ENCODE peak calls at places on chromosome 16, in six cellular contexts. C is neuronal stem cell; H is Calu3; I is tibial nerve; M is stimulated activated CD4-positive, alpha-beta T cell treated with anti-CD3 and anti-CD28 coated beads, TNF-alpha, amount 100 ng/mL, for 4 hours; V is AG04450. W is an unnamed sample.
A peak's percentile ranks its signal among the peaks of the same experiment; 100 is the strongest.

GRCh38 chr16:89720520-89720858 is 209 bp downstream of the VPS9D1 start:
- DNase-seq in C (peak; percentile 63), H (peak; percentile 65), I (no peak), M (no peak), V (no peak), W (peak; percentile 62)

GRCh38 chr16:66572356-66572755 is 6.1 kb downstream of the CMTM1 start:
- DNase-seq in C (no peak), H (no peak), I (no peak), M (no peak), V (no peak), W (no peak)

GRCh38 chr16:1069154-1069553 is 3.4 kb upstream of the SSTR5 start:
- DNase-seq in C (no peak), H (no peak), I (no peak), M (no peak), V (no peak), W (no peak)

GRCh38 chr16:46961373-46962353 is 11.8 kb downstream of the DNAJA2 start:
- DNase-seq in C (no peak), H (no peak), I (no peak), M (no peak), V (no peak), W (no peak)

GRCh38 chr16:64654137-64654652 is 467.7 kb downstream of the CDH11 start:
- DNase-seq in C (no peak), H (no peak), I (no peak), M (no peak), V (peak; percentile 29), W (no peak)

GRCh38 chr16:53282975-53283946 is 151.0 kb upstream of the RBL2 start:
- DNase-seq in C (peak; percentile 2), H (peak; percentile 33), I (no peak), M (no peak), V (peak; percentile 4), W (no peak)

GRCh38 chr16:13923703-13924298 is 3.8 kb downstream of the ERCC4 start:
- DNase-seq in C (peak; percentile 21), H (no peak), I (no peak), M (no peak), V (no peak), W (no peak)

GRCh38 chr16:88768041-88768876 is 16.8 kb downstream of the PIEZO1 start:
- DNase-seq in C (no peak), H (no peak), I (no peak), M (no peak), V (no peak), W (no peak)

GRCh38 chr16:82993874-82994375 is 367.2 kb downstream of the CDH13 start:
- DNase-seq in C (no peak), H (no peak), I (no peak), M (no peak), V (no peak), W (no peak)

GRCh38 chr16:24990803-24991202 is 24.4 kb downstream of the ARHGAP17 start:
- DNase-seq in C (no peak), H (no peak), I (no peak), M (no peak), V (no peak), W (no peak)

GRCh38 chr16:57485916-57486857 is at the start of gene DOK4:
- DNase-seq in C (peak; percentile 63), H (peak; percentile 92), I (peak; percentile 65), M (peak; percentile 80), V (no peak), W (peak; percentile 87)

GRCh38 chr16:82476786-82477185 is 150.0 kb upstream of the CDH13 start:
- DNase-seq in C (no peak), H (no peak), I (no peak), M (no peak), V (no peak), W (no peak)

GRCh38 chr16:15993128-15993527 is 43.7 kb downstream of the ABCC1 start:
- DNase-seq in C (no peak), H (no peak), I (no peak), M (no peak), V (no peak), W (no peak)

GRCh38 chr16:89402962-89403361 is 87.4 kb downstream of the ANKRD11 start:
- DNase-seq in C (no peak), H (no peak), I (no peak), M (no peak), V (no peak), W (no peak)

GRCh38 chr16:11949527-11949926 is 7.7 kb upstream of the NPIPB2 start:
- DNase-seq in C (peak; percentile 30), H (peak; percentile 59), I (no peak), M (no peak), V (no peak), W (no peak)

GRCh38 chr16:4293822-4294457 is 21.1 kb upstream of the TFAP4 start:
- DNase-seq in C (no peak), H (peak; percentile 63), I (no peak), M (no peak), V (no peak), W (peak; percentile 46)

GRCh38 chr16:88820335-88821025 is 8.8 kb upstream of the APRT start:
- DNase-seq in C (no peak), H (no peak), I (no peak), M (no peak), V (no peak), W (no peak)

GRCh38 chr16:72821551-72821950 is 226.4 kb downstream of the ZFHX3 start:
- DNase-seq in C (no peak), H (no peak), I (no peak), M (no peak), V (no peak), W (no peak)

GRCh38 chr16:66662445-66663194 is 33.9 kb downstream of the CMTM4 start:
- DNase-seq in C (no peak), H (peak; percentile 18), I (no peak), M (no peak), V (no peak), W (no peak)

GRCh38 chr16:87829123-87829980 is 40.0 kb downstream of the SLC7A5 start:
- DNase-seq in C (no peak), H (no peak), I (no peak), M (no peak), V (no peak), W (no peak)

GRCh38 chr16:23155445-23156049 is 6.3 kb upstream of the USP31 start:
- DNase-seq in C (no peak), H (peak; percentile 21), I (no peak), M (no peak), V (no peak), W (no peak)

GRCh38 chr16:87924937-87925670 is 11.2 kb downstream of the CA5A start:
- DNase-seq in C (no peak), H (no peak), I (no peak), M (no peak), V (no peak), W (peak; percentile 46)

GRCh38 chr16:10269632-10270031 is 87.4 kb upstream of the GRIN2A start:
- DNase-seq in C (no peak), H (no peak), I (no peak), M (no peak), V (no peak), W (no peak)

GRCh38 chr16:82694239-82694874 is 67.6 kb downstream of the CDH13 start:
- DNase-seq in C (no peak), H (no peak), I (no peak), M (no peak), V (no peak), W (no peak)